ENCODE peak calls at places on chromosomes 4 and X, in ten cellular contexts. One of them, this sample, is unnamed.

GRCh38 chr4:179307297-179308136 is 1865.3 kb upstream of the AGA start:
- DNase-seq in heart right ventricle: no peak
- DNase-seq in GM23248: peak; percentile 41
- DNase-seq in CD8-positive, alpha-beta memory T cell: no peak
- DNase-seq in fibroblast of lung: peak; percentile 27
- DNase-seq in astrocyte: peak; percentile 2
- DNase-seq in esophagus squamous epithelium: no peak
- DNase-seq in SJSA1: no peak
- DNase-seq in dorsolateral prefrontal cortex: no peak
- DNase-seq in CD4-positive, alpha-beta T cell: no peak
- DNase-seq in this sample: no peak

GRCh38 chrX:137549073-137549472 is 16.9 kb upstream of the ZIC3 start:
- DNase-seq in dorsolateral prefrontal cortex: no peak
- DNase-seq in fibroblast of lung: no peak
- DNase-seq in esophagus squamous epithelium: no peak
- DNase-seq in SJSA1: no peak
- DNase-seq in CD4-positive, alpha-beta T cell: no peak
- DNase-seq in astrocyte: no peak
- DNase-seq in CD8-positive, alpha-beta memory T cell: no peak
- DNase-seq in heart right ventricle: no peak
- DNase-seq in GM23248: no peak
- DNase-seq in this sample: no peak

GRCh38 chrX:46788902-46789301 is 30.0 kb upstream of the SLC9A7 start:
- DNase-seq in esophagus squamous epithelium: no peak
- DNase-seq in SJSA1: no peak
- DNase-seq in fibroblast of lung: peak; percentile 86
- DNase-seq in GM23248: peak; percentile 74
- DNase-seq in dorsolateral prefrontal cortex: no peak
- DNase-seq in CD8-positive, alpha-beta memory T cell: no peak
- DNase-seq in CD4-positive, alpha-beta T cell: no peak
- DNase-seq in astrocyte: peak; percentile 81
- DNase-seq in heart right ventricle: no peak
- DNase-seq in this sample: no peak

GRCh38 chr4:39048291-39048690 is 13.7 kb upstream of the KLHL5 start:
- DNase-seq in GM23248: no peak
- DNase-seq in fibroblast of lung: no peak
- DNase-seq in dorsolateral prefrontal cortex: no peak
- DNase-seq in astrocyte: no peak
- DNase-seq in CD4-positive, alpha-beta T cell: no peak
- DNase-seq in esophagus squamous epithelium: no peak
- DNase-seq in heart right ventricle: no peak
- DNase-seq in SJSA1: no peak
- DNase-seq in CD8-positive, alpha-beta memory T cell: no peak
- DNase-seq in this sample: no peak

GRCh38 chrX:110038900-110039299 is 36.0 kb downstream of the TMEM164 start:
- DNase-seq in astrocyte: no peak
- DNase-seq in esophagus squamous epithelium: no peak
- DNase-seq in heart right ventricle: no peak
- DNase-seq in dorsolateral prefrontal cortex: no peak
- DNase-seq in fibroblast of lung: no peak
- DNase-seq in GM23248: no peak
- DNase-seq in CD8-positive, alpha-beta memory T cell: no peak
- DNase-seq in CD4-positive, alpha-beta T cell: no peak
- DNase-seq in SJSA1: no peak
- DNase-seq in this sample: no peak

GRCh38 chrX:109537324-109537665 is 651 bp downstream of the NXT2 start:
- DNase-seq in heart right ventricle: no peak
- DNase-seq in SJSA1: no peak
- DNase-seq in esophagus squamous epithelium: no peak
- DNase-seq in astrocyte: peak; percentile 67
- DNase-seq in fibroblast of lung: peak; percentile 71
- DNase-seq in CD4-positive, alpha-beta T cell: no peak
- DNase-seq in CD8-positive, alpha-beta memory T cell: no peak
- DNase-seq in dorsolateral prefrontal cortex: no peak
- DNase-seq in GM23248: peak; percentile 72
- DNase-seq in this sample: no peak

GRCh38 chrX:65073233-65073632 is 97.0 kb upstream of the ZC4H2 start:
- DNase-seq in CD4-positive, alpha-beta T cell: no peak
- DNase-seq in astrocyte: no peak
- DNase-seq in esophagus squamous epithelium: no peak
- DNase-seq in heart right ventricle: no peak
- DNase-seq in CD8-positive, alpha-beta memory T cell: no peak
- DNase-seq in GM23248: no peak
- DNase-seq in fibroblast of lung: no peak
- DNase-seq in dorsolateral prefrontal cortex: no peak
- DNase-seq in SJSA1: no peak
- DNase-seq in this sample: no peak

GRCh38 chrX:129840334-129840733 is 3.4 kb downstream of the ZDHHC9 start:
- DNase-seq in astrocyte: no peak
- DNase-seq in dorsolateral prefrontal cortex: no peak
- DNase-seq in GM23248: peak; percentile 30
- DNase-seq in CD4-positive, alpha-beta T cell: no peak
- DNase-seq in esophagus squamous epithelium: no peak
- DNase-seq in CD8-positive, alpha-beta memory T cell: no peak
- DNase-seq in heart right ventricle: no peak
- DNase-seq in SJSA1: no peak
- DNase-seq in fibroblast of lung: no peak
- DNase-seq in this sample: no peak

GRCh38 chrX:91435465-91435864 is 826 bp downstream of the PABPC5 start:
- DNase-seq in fibroblast of lung: peak; percentile 1
- DNase-seq in esophagus squamous epithelium: no peak
- DNase-seq in astrocyte: no peak
- DNase-seq in CD4-positive, alpha-beta T cell: no peak
- DNase-seq in heart right ventricle: no peak
- DNase-seq in dorsolateral prefrontal cortex: peak; percentile 10
- DNase-seq in SJSA1: no peak
- DNase-seq in GM23248: peak; percentile 29
- DNase-seq in CD8-positive, alpha-beta memory T cell: no peak
- DNase-seq in this sample: no peak

DNA sequence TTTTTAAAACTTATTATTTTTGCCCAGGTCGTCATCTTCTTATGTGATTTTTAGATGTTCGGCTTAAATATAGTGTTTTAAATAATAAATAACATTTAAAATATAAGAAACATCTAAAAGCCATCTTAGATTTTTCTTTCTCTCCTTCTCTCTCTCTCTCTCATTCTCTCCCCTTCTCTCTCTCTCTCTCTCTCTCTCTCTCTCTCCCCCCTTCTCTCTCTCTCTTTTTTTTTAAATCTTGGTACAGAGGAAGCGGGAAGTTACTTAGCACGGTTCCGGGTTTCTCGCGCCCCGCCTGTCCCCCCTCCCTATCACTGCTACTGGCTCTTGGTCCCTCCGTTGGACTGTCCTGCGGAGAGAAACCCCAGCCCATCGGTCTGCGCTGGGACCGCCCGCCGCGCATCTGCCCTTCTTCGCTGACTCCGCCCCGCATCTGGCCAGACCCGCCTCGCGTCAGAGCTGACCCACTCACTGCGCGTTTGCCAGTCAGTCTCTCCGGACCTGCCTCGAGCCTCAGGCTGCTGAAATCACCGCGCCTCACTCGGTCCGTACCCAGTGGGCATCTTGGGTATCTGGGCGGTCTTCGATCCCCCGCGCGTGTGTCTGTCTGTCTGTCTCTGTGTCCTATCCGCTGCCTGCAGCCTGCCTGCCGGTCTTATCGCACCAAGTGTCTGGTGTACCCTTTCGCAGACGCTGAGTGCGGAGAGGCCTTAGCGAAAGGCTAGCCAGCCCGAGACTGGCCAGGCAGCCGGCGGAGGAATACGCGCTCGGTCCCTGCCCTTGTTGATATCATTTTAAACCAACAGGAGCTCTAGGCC is at the start of gene PABPC5:
- DNase-seq in CD8-positive, alpha-beta memory T cell: no peak
- DNase-seq in dorsolateral prefrontal cortex: peak; percentile 64
- DNase-seq in CD4-positive, alpha-beta T cell: no peak
- DNase-seq in astrocyte: peak; percentile 76
- DNase-seq in SJSA1: peak; percentile 67
- DNase-seq in heart right ventricle: peak; percentile 78
- DNase-seq in GM23248: peak; percentile 92
- DNase-seq in esophagus squamous epithelium: no peak
- DNase-seq in fibroblast of lung: peak; percentile 86
- DNase-seq in this sample: peak; percentile 88
- H3K27ac ChIP-seq in CD8-positive, alpha-beta memory T cell: no peak within 1 kb of the TSS
- H3K27ac ChIP-seq in dorsolateral prefrontal cortex: peak within 1 kb of the TSS; percentile 68
- H3K27ac ChIP-seq in CD4-positive, alpha-beta T cell: no peak within 1 kb of the TSS
- H3K27ac ChIP-seq in astrocyte: peak within 1 kb of the TSS; percentile 42
- H3K27ac ChIP-seq in SJSA1: no peak within 1 kb of the TSS
- H3K27ac ChIP-seq in heart right ventricle: no peak within 1 kb of the TSS
- H3K27ac ChIP-seq in GM23248: peak within 1 kb of the TSS; percentile 84
- H3K27ac ChIP-seq in esophagus squamous epithelium: peak within 1 kb of the TSS; percentile 57
- H3K27ac ChIP-seq in fibroblast of lung: peak within 1 kb of the TSS; percentile 87
- H3K27ac ChIP-seq in this sample: peak within 1 kb of the TSS; percentile 54

GRCh38 chrX:150239946-150240642 is 123.0 kb upstream of the MAMLD1 start:
- DNase-seq in esophagus squamous epithelium: no peak
- DNase-seq in astrocyte: no peak
- DNase-seq in heart right ventricle: no peak
- DNase-seq in CD8-positive, alpha-beta memory T cell: no peak
- DNase-seq in SJSA1: no peak
- DNase-seq in GM23248: no peak
- DNase-seq in dorsolateral prefrontal cortex: no peak
- DNase-seq in CD4-positive, alpha-beta T cell: no peak
- DNase-seq in fibroblast of lung: no peak
- DNase-seq in this sample: no peak

GRCh38 chrX:150234126-150234525 is 129.0 kb upstream of the MAMLD1 start:
- DNase-seq in dorsolateral prefrontal cortex: no peak
- DNase-seq in CD8-positive, alpha-beta memory T cell: no peak
- DNase-seq in GM23248: no peak
- DNase-seq in fibroblast of lung: peak; percentile 72
- DNase-seq in heart right ventricle: no peak
- DNase-seq in CD4-positive, alpha-beta T cell: no peak
- DNase-seq in esophagus squamous epithelium: no peak
- DNase-seq in SJSA1: peak; percentile 59
- DNase-seq in astrocyte: peak; percentile 66
- DNase-seq in this sample: no peak

GRCh38 chrX:150238656-150239382 is 124.3 kb upstream of the MAMLD1 start:
- DNase-seq in astrocyte: no peak
- DNase-seq in fibroblast of lung: no peak
- DNase-seq in dorsolateral prefrontal cortex: no peak
- DNase-seq in CD4-positive, alpha-beta T cell: no peak
- DNase-seq in GM23248: no peak
- DNase-seq in esophagus squamous epithelium: no peak
- DNase-seq in heart right ventricle: no peak
- DNase-seq in CD8-positive, alpha-beta memory T cell: no peak
- DNase-seq in SJSA1: no peak
- DNase-seq in this sample: no peak

GRCh38 chrX:150240643-150240970 is 122.5 kb upstream of the MAMLD1 start:
- DNase-seq in CD8-positive, alpha-beta memory T cell: no peak
- DNase-seq in fibroblast of lung: no peak
- DNase-seq in heart right ventricle: no peak
- DNase-seq in CD4-positive, alpha-beta T cell: no peak
- DNase-seq in astrocyte: no peak
- DNase-seq in SJSA1: no peak
- DNase-seq in GM23248: no peak
- DNase-seq in dorsolateral prefrontal cortex: no peak
- DNase-seq in esophagus squamous epithelium: no peak
- DNase-seq in this sample: no peak

GRCh38 chrX:150236304-150236703 is 126.8 kb upstream of the MAMLD1 start:
- DNase-seq in dorsolateral prefrontal cortex: no peak
- DNase-seq in CD8-positive, alpha-beta memory T cell: no peak
- DNase-seq in astrocyte: peak; percentile 23
- DNase-seq in SJSA1: peak; percentile 38
- DNase-seq in heart right ventricle: no peak
- DNase-seq in fibroblast of lung: peak; percentile 53
- DNase-seq in GM23248: peak; percentile 74
- DNase-seq in CD4-positive, alpha-beta T cell: no peak
- DNase-seq in esophagus squamous epithelium: no peak
- DNase-seq in this sample: no peak
- H3K27ac ChIP-seq in dorsolateral prefrontal cortex: no peak overlapping the region
- H3K27ac ChIP-seq in CD8-positive, alpha-beta memory T cell: no peak overlapping the region
- H3K27ac ChIP-seq in astrocyte: no peak overlapping the region
- H3K27ac ChIP-seq in SJSA1: peak overlapping the region; percentile 22
- H3K27ac ChIP-seq in heart right ventricle: no peak overlapping the region
- H3K27ac ChIP-seq in fibroblast of lung: no peak overlapping the region
- H3K27ac ChIP-seq in GM23248: no peak overlapping the region
- H3K27ac ChIP-seq in CD4-positive, alpha-beta T cell: no peak overlapping the region
- H3K27ac ChIP-seq in esophagus squamous epithelium: no peak overlapping the region
- H3K27ac ChIP-seq in this sample: no peak overlapping the region

GRCh38 chrX:71622347-71623104 is 4.2 kb upstream of the CXCR3 start:
- DNase-seq in CD4-positive, alpha-beta T cell: peak; percentile 38
- DNase-seq in dorsolateral prefrontal cortex: peak; percentile 62
- DNase-seq in GM23248: peak; percentile 78
- DNase-seq in heart right ventricle: peak; percentile 78
- DNase-seq in SJSA1: no peak
- DNase-seq in astrocyte: peak; percentile 58
- DNase-seq in fibroblast of lung: peak; percentile 72
- DNase-seq in CD8-positive, alpha-beta memory T cell: peak; percentile 67
- DNase-seq in esophagus squamous epithelium: no peak
- DNase-seq in this sample: peak; percentile 93

GRCh38 chrX:71621644-71622346 is 3.5 kb upstream of the CXCR3 start:
- DNase-seq in heart right ventricle: no peak
- DNase-seq in CD4-positive, alpha-beta T cell: no peak
- DNase-seq in dorsolateral prefrontal cortex: no peak
- DNase-seq in astrocyte: no peak
- DNase-seq in SJSA1: no peak
- DNase-seq in GM23248: peak; percentile 56
- DNase-seq in esophagus squamous epithelium: no peak
- DNase-seq in fibroblast of lung: peak; percentile 27
- DNase-seq in CD8-positive, alpha-beta memory T cell: no peak
- DNase-seq in this sample: peak; percentile 64

GRCh38 chrX:71625471-71625870 is 7.2 kb upstream of the CXCR3 start:
- DNase-seq in esophagus squamous epithelium: no peak
- DNase-seq in dorsolateral prefrontal cortex: no peak
- DNase-seq in CD8-positive, alpha-beta memory T cell: no peak
- DNase-seq in heart right ventricle: no peak
- DNase-seq in astrocyte: no peak
- DNase-seq in fibroblast of lung: no peak
- DNase-seq in GM23248: no peak
- DNase-seq in SJSA1: no peak
- DNase-seq in CD4-positive, alpha-beta T cell: no peak
- DNase-seq in this sample: no peak

GRCh38 chrX:71623714-71624113 is 5.4 kb upstream of the CXCR3 start:
- DNase-seq in CD8-positive, alpha-beta memory T cell: no peak
- DNase-seq in heart right ventricle: no peak
- DNase-seq in esophagus squamous epithelium: no peak
- DNase-seq in GM23248: no peak
- DNase-seq in astrocyte: no peak
- DNase-seq in dorsolateral prefrontal cortex: no peak
- DNase-seq in CD4-positive, alpha-beta T cell: no peak
- DNase-seq in fibroblast of lung: no peak
- DNase-seq in SJSA1: no peak
- DNase-seq in this sample: no peak

DNA sequence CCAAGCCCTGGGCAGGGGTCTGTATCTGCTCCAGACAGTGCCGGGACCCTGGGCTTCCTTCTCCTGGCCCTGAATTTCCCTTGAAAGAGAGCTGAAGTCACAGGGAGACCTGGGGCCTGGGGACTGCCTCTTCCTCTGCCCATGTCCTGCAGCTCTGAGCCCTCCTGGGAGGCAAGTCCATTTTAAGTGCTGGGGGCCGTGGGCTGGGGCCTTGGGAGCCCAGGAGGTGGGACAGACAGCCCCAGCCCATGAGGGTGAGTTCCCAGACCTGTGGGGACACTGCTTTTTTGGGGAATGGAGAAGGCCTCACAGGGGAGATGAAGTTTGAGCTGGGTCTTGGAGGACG is 4.8 kb upstream of the CXCR3 start:
- DNase-seq in fibroblast of lung: no peak
- DNase-seq in esophagus squamous epithelium: no peak
- DNase-seq in CD8-positive, alpha-beta memory T cell: no peak
- DNase-seq in astrocyte: no peak
- DNase-seq in CD4-positive, alpha-beta T cell: no peak
- DNase-seq in GM23248: no peak
- DNase-seq in dorsolateral prefrontal cortex: no peak
- DNase-seq in heart right ventricle: no peak
- DNase-seq in SJSA1: no peak
- DNase-seq in this sample: no peak
- H3K27ac ChIP-seq in fibroblast of lung: peak overlapping the region; percentile 10
- H3K27ac ChIP-seq in esophagus squamous epithelium: peak overlapping the region; percentile 49
- H3K27ac ChIP-seq in CD8-positive, alpha-beta memory T cell: peak overlapping the region; percentile 57
- H3K27ac ChIP-seq in astrocyte: no peak overlapping the region
- H3K27ac ChIP-seq in CD4-positive, alpha-beta T cell: peak overlapping the region; percentile 54
- H3K27ac ChIP-seq in GM23248: peak overlapping the region; percentile 53
- H3K27ac ChIP-seq in dorsolateral prefrontal cortex: peak overlapping the region; percentile 31
- H3K27ac ChIP-seq in heart right ventricle: peak overlapping the region; percentile 48
- H3K27ac ChIP-seq in SJSA1: no peak overlapping the region
- H3K27ac ChIP-seq in this sample: peak overlapping the region; percentile 72

DNA sequence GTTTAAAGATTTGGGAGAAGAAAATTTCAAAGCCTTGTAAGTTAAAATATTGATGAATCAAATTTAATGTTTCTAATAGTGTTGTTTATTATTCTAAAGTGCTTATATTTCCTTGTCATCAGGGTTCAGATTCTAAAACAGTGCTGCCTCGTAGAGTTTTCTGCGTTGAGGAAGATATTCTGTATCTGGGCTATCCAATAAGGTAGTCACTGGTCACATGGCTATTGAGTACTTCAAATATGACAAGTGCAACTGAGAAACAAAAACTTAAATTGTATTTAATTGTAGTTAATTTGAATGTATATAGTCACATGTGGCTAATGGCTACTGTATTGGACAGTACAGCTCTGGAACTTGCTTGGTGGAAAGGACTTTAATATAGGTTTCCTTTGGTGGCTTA is 1.1 kb downstream of the ALB start:
- DNase-seq in esophagus squamous epithelium: no peak
- DNase-seq in astrocyte: no peak
- DNase-seq in dorsolateral prefrontal cortex: no peak
- DNase-seq in heart right ventricle: no peak
- DNase-seq in fibroblast of lung: no peak
- DNase-seq in SJSA1: no peak
- DNase-seq in GM23248: no peak
- DNase-seq in CD8-positive, alpha-beta memory T cell: no peak
- DNase-seq in CD4-positive, alpha-beta T cell: no peak
- DNase-seq in this sample: no peak
- H3K27ac ChIP-seq in esophagus squamous epithelium: no peak overlapping the region
- H3K27ac ChIP-seq in astrocyte: no peak overlapping the region
- H3K27ac ChIP-seq in dorsolateral prefrontal cortex: no peak overlapping the region
- H3K27ac ChIP-seq in heart right ventricle: no peak overlapping the region
- H3K27ac ChIP-seq in fibroblast of lung: no peak overlapping the region
- H3K27ac ChIP-seq in SJSA1: no peak overlapping the region
- H3K27ac ChIP-seq in GM23248: no peak overlapping the region
- H3K27ac ChIP-seq in CD8-positive, alpha-beta memory T cell: no peak overlapping the region
- H3K27ac ChIP-seq in CD4-positive, alpha-beta T cell: no peak overlapping the region
- H3K27ac ChIP-seq in this sample: no peak overlapping the region